ENCODE peak calls at places on chromosomes 7 and 10, in five cellular contexts. W is cardiac fibroblast, I is kidney epithelial cell, D is spleen, M is DND-41. H is an unnamed sample.

GRCh38 chr10:42961156-42961589 is 115.7 kb upstream of the RET start:
- DNase-seq in W (peak), I (no peak), D (peak), M (no peak), H (no peak)

GRCh38 chr10:75469018-75469616 is 37.7 kb downstream of the LRMDA start:
- DNase-seq in W (peak), I (no peak), D (no peak), M (no peak), H (peak)

GRCh38 chr7:149070372-149071140 is 20.0 kb downstream of the ZNF786 start:
- DNase-seq in W (no peak), I (no peak), D (peak), M (no peak), H (no peak)

GRCh38 chr7:91731962-91732361 is 148.5 kb downstream of the MTERF1 start:
- DNase-seq in W (no peak), I (no peak), D (no peak), M (no peak), H (no peak)

GRCh38 chr10:132114953-132115520 is 49.3 kb downstream of the JAKMIP3 start:
- DNase-seq in W (no peak), I (no peak), D (peak), M (no peak), H (no peak)

GRCh38 chr7:92614586-92615237 is 24.5 kb upstream of the FAM133B start:
- DNase-seq in W (peak), I (no peak), D (no peak), M (no peak), H (no peak)

GRCh38 chr7:1538544-1539345 is 8.2 kb downstream of the MAFK start:
- DNase-seq in W (no peak), I (no peak), D (no peak), M (no peak), H (no peak)

GRCh38 chr7:27576360-27576944 is 86.2 kb downstream of the HIBADH start:
- DNase-seq in W (peak), I (no peak), D (no peak), M (no peak), H (peak)

GRCh38 chr7:75793676-75794075 is 19.9 kb downstream of the CCL24 start:
- DNase-seq in W (no peak), I (no peak), D (no peak), M (no peak), H (no peak)

GRCh38 chr10:13462551-13462950 is 66.3 kb downstream of the BEND7 start:
- DNase-seq in W (peak), I (no peak), D (no peak), M (no peak), H (no peak)

GRCh38 chr10:124064676-124065075 is 28.7 kb downstream of the CHST15 start:
- DNase-seq in W (no peak), I (no peak), D (no peak), M (peak), H (no peak)

GRCh38 chr10:122341141-122341810 is 33.2 kb upstream of the PLEKHA1 start:
- DNase-seq in W (no peak), I (no peak), D (no peak), M (no peak), H (no peak)

GRCh38 chr10:116098411-116099019 is 174.5 kb downstream of the GFRA1 start:
- DNase-seq in W (no peak), I (peak), D (no peak), M (no peak), H (no peak)

GRCh38 chr10:117936136-117936535 is 110.6 kb downstream of the RAB11FIP2 start:
- DNase-seq in W (peak), I (no peak), D (no peak), M (no peak), H (peak)

GRCh38 chr10:103703941-103704919 is 151.1 kb downstream of the SH3PXD2A start:
- DNase-seq in W (no peak), I (no peak), D (no peak), M (no peak), H (no peak)

GRCh38 chr10:71035511-71036278 is 147.3 kb upstream of the PCBD1 start:
- DNase-seq in W (no peak), I (no peak), D (peak), M (no peak), H (no peak)

GRCh38 chr10:49331431-49331830 is 32.5 kb downstream of the C10orf71 start:
- DNase-seq in W (no peak), I (no peak), D (no peak), M (no peak), H (no peak)

GRCh38 chr10:101228682-101229274 is 485 bp downstream of the LBX1 start:
- DNase-seq in W (no peak), I (no peak), D (no peak), M (no peak), H (no peak)

GRCh38 chr7:21763818-21764217 is 181.9 kb downstream of the CDCA7L start:
- DNase-seq in W (no peak), I (no peak), D (no peak), M (no peak), H (no peak)
- TF ChIP-seq CTCF in W (no peak), I (no peak), D (no peak), M (no peak), H (no peak)

GRCh38 chr7:122145937-122146336 is 1.9 kb upstream of the AASS start:
- DNase-seq in W (no peak), I (no peak), D (no peak), M (no peak), H (no peak)

GRCh38 chr7:122143376-122143750 is 686 bp downstream of the AASS start:
- DNase-seq in W (peak), I (no peak), D (peak), M (no peak), H (peak)

GRCh38 chr7:122143751-122144711 is at the start of gene AASS:
- DNase-seq in W (peak), I (peak), D (peak), M (no peak), H (peak)

GRCh38 chr7:122148081-122148480 is 4.0 kb upstream of the AASS start:
- DNase-seq in W (no peak), I (no peak), D (no peak), M (no peak), H (no peak)

DNA sequence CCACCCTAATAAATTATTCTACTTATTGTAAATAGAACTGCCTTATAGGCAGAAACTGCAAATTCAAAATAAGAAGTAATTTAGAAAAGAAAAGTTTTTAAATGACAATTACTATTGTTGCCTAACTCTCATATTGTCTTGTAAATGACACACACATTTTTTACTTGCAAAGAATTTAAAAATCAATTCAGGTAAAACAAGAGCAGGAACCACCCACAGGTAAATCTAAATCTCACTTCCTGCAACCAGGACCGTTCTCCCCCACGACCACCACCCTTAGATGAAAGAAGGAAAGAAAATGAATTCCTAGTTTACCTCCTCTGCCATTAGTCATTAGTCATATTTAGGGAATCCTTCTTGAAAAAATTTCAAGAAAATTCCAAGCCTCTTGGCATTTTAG is 4.8 kb upstream of the AASS start:
- DNase-seq in W (no peak), I (no peak), D (no peak), M (no peak), H (no peak)
- H3K4me3 ChIP-seq in W (no peak), I (no peak), D (no peak), M (no peak), H (no peak)

DNA sequence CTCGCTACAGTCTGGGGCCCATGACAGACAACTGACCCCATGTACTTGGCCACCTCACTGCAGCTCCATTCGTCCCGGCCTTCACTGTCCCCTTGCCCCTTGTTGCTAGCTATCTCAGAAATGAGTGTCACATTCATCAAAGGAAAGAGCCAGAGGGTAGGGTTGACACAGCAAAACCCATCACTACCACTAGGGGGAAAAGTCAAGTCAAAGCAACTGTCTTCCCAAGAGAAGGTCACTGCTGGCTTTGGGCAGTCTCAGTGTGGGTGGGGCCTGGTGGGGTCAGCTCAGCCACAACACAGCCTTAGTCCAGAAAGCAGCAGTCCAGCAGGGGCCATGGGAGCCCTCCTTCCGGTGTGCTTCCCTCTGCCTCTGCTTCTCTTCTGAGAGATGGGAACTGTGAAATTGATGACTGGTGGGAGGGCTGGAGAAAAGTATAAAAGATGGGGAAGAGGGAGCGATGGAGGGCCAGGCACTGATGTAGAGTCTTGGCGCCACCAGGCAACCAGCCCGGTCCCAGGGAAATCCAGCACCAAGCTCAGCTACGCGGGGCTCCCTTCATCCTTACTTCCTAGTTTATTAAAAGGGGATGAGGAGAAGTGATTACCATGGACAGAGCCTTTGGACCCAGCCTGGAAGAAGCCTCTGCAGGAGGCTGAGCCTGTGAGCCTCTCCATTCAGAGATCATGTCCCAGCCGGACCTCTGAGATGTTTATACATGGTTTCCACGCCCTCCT is 58.0 kb downstream of the PLXNA4 start:
- DNase-seq in W (peak), I (no peak), D (no peak), M (peak), H (no peak)
- TF ChIP-seq CTCF in W (peak), I (peak), D (no peak), M (peak), H (peak)

GRCh38 chr7:137915266-137915665 is 68.5 kb upstream of the DGKI start:
- DNase-seq in W (no peak), I (no peak), D (no peak), M (no peak), H (no peak)

GRCh38 chr7:137913985-137914384 is 67.2 kb upstream of the DGKI start:
- DNase-seq in W (no peak), I (no peak), D (no peak), M (no peak), H (no peak)

GRCh38 chr7:137919987-137920386 is 73.2 kb upstream of the DGKI start:
- DNase-seq in W (no peak), I (no peak), D (no peak), M (no peak), H (no peak)

GRCh38 chr7:137916564-137916963 is 69.8 kb upstream of the DGKI start:
- DNase-seq in W (no peak), I (no peak), D (no peak), M (no peak), H (no peak)

GRCh38 chr7:137916980-137917645 is 70.3 kb upstream of the DGKI start:
- DNase-seq in W (no peak), I (no peak), D (no peak), M (no peak), H (no peak)
- H3K4me3 ChIP-seq in W (no peak), I (no peak), D (no peak), M (no peak), H (no peak)

H was measured in epithelial cell of esophagus.